ENCODE peak calls at places on chromosome 14, in five cellular contexts. R is CD4-positive, alpha-beta memory T cell; E is SJCRH30; T is neuronal stem cell; U is stomach. D is an unnamed sample. For H3K4me1, the result is how much of the 10 kb centered on the place peaks cover.

GRCh38 chr14:30608533-30609006 is 13.5 kb upstream of the SCFD1 start:
- DNase-seq in T (no peak), U (no peak), R (no peak), E (no peak), D (no peak)

GRCh38 chr14:89027097-89027740 is 202.8 kb downstream of the TTC8 start:
- DNase-seq in U (peak), T (peak), E (no peak), R (peak), D (no peak)

GRCh38 chr14:80981673-80982072 is 26.3 kb downstream of the TSHR start:
- DNase-seq in U (no peak), E (no peak), T (no peak), R (no peak), D (no peak)

GRCh38 chr14:88426271-88426670 is 40.8 kb downstream of the SPATA7 start:
- DNase-seq in U (no peak), E (no peak), R (no peak), T (no peak), D (no peak)

GRCh38 chr14:61476737-61477410 is 155.5 kb downstream of the PRKCH start:
- DNase-seq in E (no peak), U (peak), R (peak), T (no peak), D (no peak)

GRCh38 chr14:61401461-61401860 is 80.1 kb downstream of the PRKCH start:
- DNase-seq in U (no peak), T (no peak), R (no peak), E (no peak), D (no peak)

GRCh38 chr14:85512491-85512890 is 17.5 kb upstream of the FLRT2 start:
- DNase-seq in T (no peak), R (no peak), U (no peak), E (no peak), D (no peak)

GRCh38 chr14:33307691-33308369 is 369.2 kb downstream of the NPAS3 start:
- DNase-seq in U (no peak), T (no peak), R (no peak), E (no peak), D (no peak)

GRCh38 chr14:28769358-28769757 is 2.8 kb downstream of the FOXG1 start:
- DNase-seq in T (no peak), R (no peak), E (no peak), U (no peak), D (no peak)

GRCh38 chr14:99560946-99561683 is 42.9 kb downstream of the CCDC85C start:
- DNase-seq in T (no peak), U (peak), E (no peak), R (no peak), D (no peak)

GRCh38 chr14:68282479-68283377 is 463.1 kb downstream of the RAD51B start:
- DNase-seq in R (peak), T (no peak), U (no peak), E (no peak), D (no peak)
- H3K27ac ChIP-seq in R (peak), T (no peak), U (peak), E (no peak), D (no peak)

GRCh38 chr14:37594916-37595808 is at the start of the genes FOXA1 and TTC6:
- DNase-seq in U (peak), T (peak), R (no peak), E (peak), D (no peak)
- H3K4me3 ChIP-seq in U (peak), T (peak), R (no peak), E (peak), D (peak)

GRCh38 chr14:104112609-104113571 is 25.5 kb upstream of the KIF26A start:
- DNase-seq in U (peak), R (no peak), T (no peak), E (peak), D (no peak)

GRCh38 chr14:104109731-104110361 is 24.3 kb downstream of the ASPG start:
- DNase-seq in T (no peak), E (peak), U (peak), R (no peak), D (no peak)

GRCh38 chr14:104110491-104111209 is 25.1 kb downstream of the ASPG start:
- DNase-seq in E (peak), R (no peak), U (peak), T (no peak), D (no peak)

GRCh38 chr14:104112113-104112505 is 26.3 kb upstream of the KIF26A start:
- DNase-seq in E (no peak), T (no peak), U (peak), R (no peak), D (no peak)

DNA sequence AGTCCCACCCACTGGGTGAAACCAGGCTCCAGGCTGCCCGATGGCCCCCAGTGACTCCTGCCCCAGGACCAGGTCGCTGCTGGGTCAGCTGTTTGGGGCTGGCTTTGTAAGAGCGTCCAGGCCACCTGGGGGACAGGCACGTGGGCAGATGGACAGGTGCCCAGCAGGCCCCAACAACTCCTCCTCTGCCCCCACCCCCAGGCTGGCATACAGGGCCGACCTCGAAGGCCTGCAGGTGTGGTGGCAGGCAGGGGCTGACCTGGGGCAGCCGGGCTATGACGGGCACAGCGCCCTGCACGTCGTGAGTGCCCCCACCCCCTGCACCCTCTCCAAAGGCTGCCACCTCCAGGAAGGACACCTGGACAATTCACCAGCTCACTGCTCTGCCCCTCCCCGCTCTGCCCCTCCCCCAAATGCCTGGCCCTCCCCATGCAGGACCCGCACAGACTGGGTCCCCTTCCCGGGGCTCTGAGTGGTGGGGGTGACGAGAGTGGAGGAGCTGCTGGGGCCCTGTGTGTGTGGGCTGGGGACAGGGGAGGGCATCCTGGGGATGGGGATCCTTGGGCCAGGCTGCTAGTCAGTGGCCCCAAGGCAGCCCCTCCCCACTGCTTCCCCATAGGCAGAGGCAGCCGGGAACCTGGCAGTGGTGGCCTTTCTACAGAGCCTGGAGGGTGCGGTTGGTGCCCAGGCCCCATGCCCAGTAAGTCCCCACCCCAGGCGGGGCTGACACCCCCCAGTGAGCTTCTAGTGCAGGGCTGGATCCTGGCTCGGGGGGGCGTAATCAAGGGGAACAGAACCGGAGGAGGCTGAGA is 26.0 kb downstream of the ASPG start:
- DNase-seq in U (peak), T (no peak), E (peak), R (no peak), D (no peak)
- H3K4me1 ChIP-seq in U (half or more), T (under half), E (under half), R (under half), D (under half)

GRCh38 chr14:68369289-68369925 is 423.5 kb downstream of the ZFP36L1 start:
- DNase-seq in R (no peak), U (no peak), E (no peak), T (no peak), D (no peak)
- H3K27ac ChIP-seq in R (peak), U (no peak), E (peak), T (no peak), D (no peak)

GRCh38 chr14:102320671-102321455 is 1.3 kb downstream of the ZNF839 start:
- DNase-seq in U (no peak), R (no peak), T (no peak), E (no peak), D (no peak)
- H3K4me3 ChIP-seq in U (peak), R (no peak), T (no peak), E (no peak), D (peak)

D was measured in thoracic aorta.